ENCODE peak calls at places on chromosomes 2 and 18, in seven cellular contexts. One of them, this sample, is unnamed.

GRCh38 chr2:201882353-201883095 is 76.2 kb downstream of the CDK15 start:
- DNase-seq in BE2C: peak
- DNase-seq in heart left ventricle: peak
- DNase-seq in AG09319: no peak
- DNase-seq in ascending aorta: no peak
- DNase-seq in GM13977: no peak
- DNase-seq in astrocyte of the cerebellum: peak
- DNase-seq in this sample: no peak

GRCh38 chr2:192017844-192018243 is 171.0 kb upstream of the CAVIN2 start:
- DNase-seq in astrocyte of the cerebellum: no peak
- DNase-seq in heart left ventricle: no peak
- DNase-seq in ascending aorta: no peak
- DNase-seq in AG09319: no peak
- DNase-seq in BE2C: no peak
- DNase-seq in GM13977: no peak
- DNase-seq in this sample: no peak

GRCh38 chr2:64812298-64812697 is 158.6 kb upstream of the SERTAD2 start:
- DNase-seq in AG09319: no peak
- DNase-seq in heart left ventricle: no peak
- DNase-seq in ascending aorta: no peak
- DNase-seq in GM13977: no peak
- DNase-seq in astrocyte of the cerebellum: no peak
- DNase-seq in BE2C: no peak
- DNase-seq in this sample: no peak

GRCh38 chr2:121182520-121182919 is 102.5 kb downstream of the TFCP2L1 start:
- DNase-seq in BE2C: no peak
- DNase-seq in ascending aorta: no peak
- DNase-seq in GM13977: no peak
- DNase-seq in AG09319: no peak
- DNase-seq in heart left ventricle: no peak
- DNase-seq in astrocyte of the cerebellum: no peak
- DNase-seq in this sample: no peak

GRCh38 chr2:234763051-234763909 is 188.5 kb upstream of the SH3BP4 start:
- DNase-seq in ascending aorta: no peak
- DNase-seq in BE2C: no peak
- DNase-seq in heart left ventricle: no peak
- DNase-seq in AG09319: peak
- DNase-seq in GM13977: no peak
- DNase-seq in astrocyte of the cerebellum: peak
- DNase-seq in this sample: no peak

GRCh38 chr2:119482481-119483394 is 41.5 kb downstream of the SCTR start:
- DNase-seq in AG09319: no peak
- DNase-seq in heart left ventricle: peak
- DNase-seq in astrocyte of the cerebellum: no peak
- DNase-seq in BE2C: no peak
- DNase-seq in ascending aorta: peak
- DNase-seq in GM13977: no peak
- DNase-seq in this sample: no peak

GRCh38 chr18:32707153-32707552 is 65.7 kb downstream of the KLHL14 start:
- DNase-seq in GM13977: no peak
- DNase-seq in BE2C: no peak
- DNase-seq in AG09319: no peak
- DNase-seq in heart left ventricle: no peak
- DNase-seq in astrocyte of the cerebellum: no peak
- DNase-seq in ascending aorta: no peak
- DNase-seq in this sample: no peak

GRCh38 chr2:189526241-189526640 is 54.3 kb downstream of the SLC40A1 start:
- DNase-seq in heart left ventricle: no peak
- DNase-seq in GM13977: no peak
- DNase-seq in BE2C: no peak
- DNase-seq in AG09319: no peak
- DNase-seq in ascending aorta: no peak
- DNase-seq in astrocyte of the cerebellum: no peak
- DNase-seq in this sample: no peak

GRCh38 chr2:12948231-12948962 is 231.7 kb downstream of the TRIB2 start:
- DNase-seq in BE2C: peak
- DNase-seq in GM13977: no peak
- DNase-seq in AG09319: peak
- DNase-seq in astrocyte of the cerebellum: no peak
- DNase-seq in heart left ventricle: no peak
- DNase-seq in ascending aorta: no peak
- DNase-seq in this sample: no peak

GRCh38 chr2:59276033-59276432 is 1034.9 kb upstream of the FANCL start:
- DNase-seq in GM13977: no peak
- DNase-seq in heart left ventricle: no peak
- DNase-seq in BE2C: peak
- DNase-seq in astrocyte of the cerebellum: no peak
- DNase-seq in ascending aorta: no peak
- DNase-seq in AG09319: no peak
- DNase-seq in this sample: no peak

GRCh38 chr2:238123991-238124470 is 14.4 kb upstream of the KLHL30 start:
- DNase-seq in GM13977: no peak
- DNase-seq in ascending aorta: no peak
- DNase-seq in AG09319: no peak
- DNase-seq in BE2C: peak
- DNase-seq in heart left ventricle: no peak
- DNase-seq in astrocyte of the cerebellum: no peak
- DNase-seq in this sample: no peak

GRCh38 chr2:239791727-239792648 is 233.2 kb downstream of the NDUFA10 start:
- DNase-seq in AG09319: no peak
- DNase-seq in BE2C: peak
- DNase-seq in GM13977: no peak
- DNase-seq in heart left ventricle: no peak
- DNase-seq in astrocyte of the cerebellum: no peak
- DNase-seq in ascending aorta: no peak
- DNase-seq in this sample: no peak

GRCh38 chr2:219182331-219183150 is 4.5 kb downstream of the RETREG2 start:
- DNase-seq in BE2C: no peak
- DNase-seq in astrocyte of the cerebellum: no peak
- DNase-seq in AG09319: no peak
- DNase-seq in GM13977: no peak
- DNase-seq in ascending aorta: no peak
- DNase-seq in heart left ventricle: no peak
- DNase-seq in this sample: no peak

GRCh38 chr2:142863485-142863921 is 14.0 kb upstream of the KYNU start:
- DNase-seq in BE2C: no peak
- DNase-seq in astrocyte of the cerebellum: no peak
- DNase-seq in ascending aorta: no peak
- DNase-seq in AG09319: peak
- DNase-seq in GM13977: no peak
- DNase-seq in heart left ventricle: no peak
- DNase-seq in this sample: no peak

GRCh38 chr2:134739879-134740301 is 21.1 kb upstream of the TMEM163 start:
- DNase-seq in BE2C: no peak
- DNase-seq in AG09319: no peak
- DNase-seq in astrocyte of the cerebellum: no peak
- DNase-seq in ascending aorta: no peak
- DNase-seq in heart left ventricle: no peak
- DNase-seq in GM13977: peak
- DNase-seq in this sample: no peak

GRCh38 chr2:231227309-231228162 is 29.1 kb downstream of the ARMC9 start:
- DNase-seq in BE2C: peak
- DNase-seq in ascending aorta: no peak
- DNase-seq in GM13977: peak
- DNase-seq in astrocyte of the cerebellum: peak
- DNase-seq in heart left ventricle: peak
- DNase-seq in AG09319: peak
- DNase-seq in this sample: peak

GRCh38 chr2:51258301-51258700 is 226.4 kb upstream of the NRXN1 start:
- DNase-seq in heart left ventricle: no peak
- DNase-seq in GM13977: no peak
- DNase-seq in BE2C: no peak
- DNase-seq in astrocyte of the cerebellum: no peak
- DNase-seq in AG09319: no peak
- DNase-seq in ascending aorta: no peak
- DNase-seq in this sample: no peak

GRCh38 chr2:8679827-8680731 is 1.8 kb upstream of the ID2 start:
- DNase-seq in ascending aorta: no peak
- DNase-seq in AG09319: no peak
- DNase-seq in heart left ventricle: peak
- DNase-seq in astrocyte of the cerebellum: no peak
- DNase-seq in BE2C: peak
- DNase-seq in GM13977: no peak
- DNase-seq in this sample: no peak

GRCh38 chr2:115635440-115635839 is 1193.0 kb downstream of the DPP10 start:
- DNase-seq in astrocyte of the cerebellum: no peak
- DNase-seq in heart left ventricle: no peak
- DNase-seq in GM13977: no peak
- DNase-seq in AG09319: no peak
- DNase-seq in ascending aorta: no peak
- DNase-seq in BE2C: no peak
- DNase-seq in this sample: no peak

DNA sequence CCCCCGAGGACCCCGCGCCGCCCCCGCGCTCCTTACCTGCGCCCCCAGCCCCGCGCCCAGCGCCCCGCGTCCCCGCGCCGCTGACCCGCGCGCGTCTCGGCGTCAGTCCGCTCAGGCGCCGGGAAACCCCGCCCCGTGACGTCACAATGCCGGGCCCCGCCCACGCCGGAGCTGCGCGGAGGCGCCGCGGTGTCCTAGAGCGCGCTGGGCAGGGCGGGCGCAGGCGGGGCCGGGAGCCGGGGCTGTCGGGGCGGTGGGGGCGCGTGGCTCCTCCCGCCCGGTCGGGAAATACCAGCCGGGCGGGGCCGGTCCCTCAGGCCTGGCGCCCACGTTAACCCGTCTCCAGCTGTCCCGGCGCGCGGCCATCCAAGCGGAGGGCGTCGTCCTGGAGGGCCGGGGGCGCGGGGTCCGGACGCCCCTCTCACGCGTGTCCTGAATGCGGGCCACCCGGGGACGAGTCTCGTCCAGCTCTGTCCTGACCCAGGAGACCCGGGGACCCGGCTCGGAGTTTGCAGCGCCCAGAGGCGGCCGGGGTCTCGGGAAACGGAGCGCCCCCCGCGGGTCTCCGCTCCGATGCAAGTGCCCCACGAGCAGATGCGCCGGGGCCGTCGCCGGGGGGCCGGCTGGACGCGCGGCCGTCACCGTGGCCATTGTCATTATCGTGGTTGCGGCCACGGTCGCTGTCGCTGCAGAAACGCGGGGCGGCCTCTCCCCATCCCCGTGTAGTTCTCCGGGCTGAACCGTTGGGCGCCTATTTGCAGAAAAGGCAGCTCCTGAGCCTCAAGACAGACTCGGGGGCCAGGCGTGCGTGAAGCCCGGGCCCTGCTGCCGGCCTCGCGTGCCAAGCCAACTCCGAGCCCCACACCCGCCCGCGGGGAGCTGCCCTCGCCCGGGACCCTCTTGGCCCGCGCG is at the start of gene SLC66A2:
- DNase-seq in BE2C: peak
- DNase-seq in heart left ventricle: peak
- DNase-seq in astrocyte of the cerebellum: peak
- DNase-seq in GM13977: peak
- DNase-seq in AG09319: peak
- DNase-seq in ascending aorta: peak
- DNase-seq in this sample: peak
- TF ChIP-seq CTCF in BE2C: no peak
- TF ChIP-seq CTCF in heart left ventricle: peak
- TF ChIP-seq CTCF in astrocyte of the cerebellum: peak
- TF ChIP-seq CTCF in GM13977: no peak
- TF ChIP-seq CTCF in AG09319: no peak
- TF ChIP-seq CTCF in ascending aorta: peak
- TF ChIP-seq CTCF in this sample: peak

GRCh38 chr18:3852321-3852720 is 402.3 kb downstream of the TGIF1 start:
- DNase-seq in BE2C: no peak
- DNase-seq in astrocyte of the cerebellum: no peak
- DNase-seq in GM13977: no peak
- DNase-seq in heart left ventricle: no peak
- DNase-seq in ascending aorta: no peak
- DNase-seq in AG09319: no peak
- DNase-seq in this sample: no peak
- TF ChIP-seq CTCF in BE2C: no peak
- TF ChIP-seq CTCF in astrocyte of the cerebellum: no peak
- TF ChIP-seq CTCF in GM13977: no peak
- TF ChIP-seq CTCF in heart left ventricle: no peak
- TF ChIP-seq CTCF in ascending aorta: no peak
- TF ChIP-seq CTCF in AG09319: no peak
- TF ChIP-seq CTCF in this sample: no peak

GRCh38 chr2:158457826-158458616 is 1.3 kb downstream of the PKP4 start:
- DNase-seq in AG09319: no peak
- DNase-seq in ascending aorta: no peak
- DNase-seq in heart left ventricle: peak
- DNase-seq in astrocyte of the cerebellum: no peak
- DNase-seq in GM13977: peak
- DNase-seq in BE2C: peak
- DNase-seq in this sample: peak
- TF ChIP-seq CTCF in AG09319: peak
- TF ChIP-seq CTCF in ascending aorta: peak
- TF ChIP-seq CTCF in heart left ventricle: peak
- TF ChIP-seq CTCF in astrocyte of the cerebellum: peak
- TF ChIP-seq CTCF in GM13977: peak
- TF ChIP-seq CTCF in BE2C: peak
- TF ChIP-seq CTCF in this sample: peak

GRCh38 chr2:16630463-16630862 is 35.2 kb downstream of the CYRIA start:
- DNase-seq in heart left ventricle: no peak
- DNase-seq in ascending aorta: no peak
- DNase-seq in GM13977: no peak
- DNase-seq in astrocyte of the cerebellum: no peak
- DNase-seq in BE2C: no peak
- DNase-seq in AG09319: no peak
- DNase-seq in this sample: no peak
- TF ChIP-seq CTCF in heart left ventricle: no peak
- TF ChIP-seq CTCF in ascending aorta: no peak
- TF ChIP-seq CTCF in GM13977: peak
- TF ChIP-seq CTCF in astrocyte of the cerebellum: no peak
- TF ChIP-seq CTCF in BE2C: no peak
- TF ChIP-seq CTCF in AG09319: no peak
- TF ChIP-seq CTCF in this sample: no peak